ENCODE peak calls at places on chromosome 22, in six cellular contexts. One of them, this sample, is unnamed.

GRCh38 chr22:23774922-23775436 is 2.3 kb downstream of the MMP11 start:
- DNase-seq in putamen: no peak
- DNase-seq in mucosa of descending colon: peak; percentile 37
- DNase-seq in activated CD4-positive, CD25-positive, alpha-beta regulatory T cell treated with anti-CD3 and anti-CD28 coated beads, Interleukin-2, amount 50 U/mL, for 72 hours: no peak
- DNase-seq in substantia nigra: no peak
- DNase-seq in AG10803: peak; percentile 77
- DNase-seq in this sample: no peak

GRCh38 chr22:29713156-29713715 is 6.6 kb upstream of the CABP7 start:
- DNase-seq in mucosa of descending colon: no peak
- DNase-seq in substantia nigra: no peak
- DNase-seq in activated CD4-positive, CD25-positive, alpha-beta regulatory T cell treated with anti-CD3 and anti-CD28 coated beads, Interleukin-2, amount 50 U/mL, for 72 hours: no peak
- DNase-seq in putamen: no peak
- DNase-seq in AG10803: no peak
- DNase-seq in this sample: no peak

GRCh38 chr22:36640106-36640672 is 63.4 kb downstream of the CACNG2 start:
- DNase-seq in substantia nigra: no peak
- DNase-seq in activated CD4-positive, CD25-positive, alpha-beta regulatory T cell treated with anti-CD3 and anti-CD28 coated beads, Interleukin-2, amount 50 U/mL, for 72 hours: no peak
- DNase-seq in AG10803: no peak
- DNase-seq in putamen: no peak
- DNase-seq in mucosa of descending colon: no peak
- DNase-seq in this sample: peak; percentile 10

GRCh38 chr22:28674121-28674563 is 5.5 kb downstream of the TTC28 start:
- DNase-seq in putamen: no peak
- DNase-seq in substantia nigra: no peak
- DNase-seq in mucosa of descending colon: no peak
- DNase-seq in AG10803: peak; percentile 68
- DNase-seq in activated CD4-positive, CD25-positive, alpha-beta regulatory T cell treated with anti-CD3 and anti-CD28 coated beads, Interleukin-2, amount 50 U/mL, for 72 hours: no peak
- DNase-seq in this sample: no peak

GRCh38 chr22:30347255-30347892 is 9.3 kb downstream of the SF3A1 start:
- DNase-seq in AG10803: no peak
- DNase-seq in putamen: no peak
- DNase-seq in mucosa of descending colon: no peak
- DNase-seq in activated CD4-positive, CD25-positive, alpha-beta regulatory T cell treated with anti-CD3 and anti-CD28 coated beads, Interleukin-2, amount 50 U/mL, for 72 hours: no peak
- DNase-seq in substantia nigra: no peak
- DNase-seq in this sample: no peak

GRCh38 chr22:24178502-24179440 is 2.5 kb upstream of the SUSD2 start:
- DNase-seq in substantia nigra: no peak
- DNase-seq in mucosa of descending colon: no peak
- DNase-seq in AG10803: no peak
- DNase-seq in activated CD4-positive, CD25-positive, alpha-beta regulatory T cell treated with anti-CD3 and anti-CD28 coated beads, Interleukin-2, amount 50 U/mL, for 72 hours: no peak
- DNase-seq in putamen: no peak
- DNase-seq in this sample: no peak

GRCh38 chr22:17866621-17867020 is 92.4 kb upstream of the BID start:
- DNase-seq in substantia nigra: no peak
- DNase-seq in AG10803: no peak
- DNase-seq in activated CD4-positive, CD25-positive, alpha-beta regulatory T cell treated with anti-CD3 and anti-CD28 coated beads, Interleukin-2, amount 50 U/mL, for 72 hours: no peak
- DNase-seq in mucosa of descending colon: no peak
- DNase-seq in putamen: peak; percentile 58
- DNase-seq in this sample: no peak

GRCh38 chr22:50676661-50677492 is 4.3 kb downstream of the SHANK3 start:
- DNase-seq in mucosa of descending colon: peak; percentile 18
- DNase-seq in AG10803: no peak
- DNase-seq in activated CD4-positive, CD25-positive, alpha-beta regulatory T cell treated with anti-CD3 and anti-CD28 coated beads, Interleukin-2, amount 50 U/mL, for 72 hours: no peak
- DNase-seq in substantia nigra: no peak
- DNase-seq in putamen: no peak
- DNase-seq in this sample: no peak

GRCh38 chr22:46542011-46542985 is 4.9 kb upstream of the CELSR1 start:
- DNase-seq in substantia nigra: peak; percentile 26
- DNase-seq in mucosa of descending colon: peak; percentile 75
- DNase-seq in putamen: peak; percentile 31
- DNase-seq in activated CD4-positive, CD25-positive, alpha-beta regulatory T cell treated with anti-CD3 and anti-CD28 coated beads, Interleukin-2, amount 50 U/mL, for 72 hours: peak; percentile 74
- DNase-seq in AG10803: peak; percentile 56
- DNase-seq in this sample: no peak

GRCh38 chr22:35457729-35458546 is 58.0 kb downstream of the MCM5 start:
- DNase-seq in AG10803: no peak
- DNase-seq in substantia nigra: no peak
- DNase-seq in activated CD4-positive, CD25-positive, alpha-beta regulatory T cell treated with anti-CD3 and anti-CD28 coated beads, Interleukin-2, amount 50 U/mL, for 72 hours: no peak
- DNase-seq in putamen: peak; percentile 74
- DNase-seq in mucosa of descending colon: no peak
- DNase-seq in this sample: no peak

GRCh38 chr22:46561435-46561905 is 24.1 kb upstream of the CELSR1 start:
- DNase-seq in AG10803: no peak
- DNase-seq in substantia nigra: no peak
- DNase-seq in putamen: no peak
- DNase-seq in mucosa of descending colon: no peak
- DNase-seq in activated CD4-positive, CD25-positive, alpha-beta regulatory T cell treated with anti-CD3 and anti-CD28 coated beads, Interleukin-2, amount 50 U/mL, for 72 hours: no peak
- DNase-seq in this sample: no peak

GRCh38 chr22:30885001-30885366 is 83.6 kb downstream of the MORC2 start:
- DNase-seq in substantia nigra: no peak
- DNase-seq in mucosa of descending colon: no peak
- DNase-seq in AG10803: no peak
- DNase-seq in putamen: no peak
- DNase-seq in activated CD4-positive, CD25-positive, alpha-beta regulatory T cell treated with anti-CD3 and anti-CD28 coated beads, Interleukin-2, amount 50 U/mL, for 72 hours: no peak
- DNase-seq in this sample: no peak

GRCh38 chr22:20953668-20954500 is 13.2 kb upstream of the AIFM3 start:
- DNase-seq in activated CD4-positive, CD25-positive, alpha-beta regulatory T cell treated with anti-CD3 and anti-CD28 coated beads, Interleukin-2, amount 50 U/mL, for 72 hours: no peak
- DNase-seq in AG10803: peak; percentile 79
- DNase-seq in substantia nigra: no peak
- DNase-seq in putamen: no peak
- DNase-seq in mucosa of descending colon: peak; percentile 37
- DNase-seq in this sample: no peak

GRCh38 chr22:44497218-44497903 is 672 bp downstream of the RTL6 start:
- DNase-seq in activated CD4-positive, CD25-positive, alpha-beta regulatory T cell treated with anti-CD3 and anti-CD28 coated beads, Interleukin-2, amount 50 U/mL, for 72 hours: no peak
- DNase-seq in substantia nigra: no peak
- DNase-seq in AG10803: peak; percentile 22
- DNase-seq in putamen: no peak
- DNase-seq in mucosa of descending colon: peak; percentile 61
- DNase-seq in this sample: no peak

GRCh38 chr22:47328550-47329243 is 566.2 kb downstream of the TBC1D22A start:
- DNase-seq in substantia nigra: no peak
- DNase-seq in mucosa of descending colon: no peak
- DNase-seq in putamen: no peak
- DNase-seq in activated CD4-positive, CD25-positive, alpha-beta regulatory T cell treated with anti-CD3 and anti-CD28 coated beads, Interleukin-2, amount 50 U/mL, for 72 hours: no peak
- DNase-seq in AG10803: peak; percentile 92
- DNase-seq in this sample: no peak

GRCh38 chr22:17121235-17122195 is at the start of gene TMEM121B:
- DNase-seq in putamen: peak; percentile 74
- DNase-seq in activated CD4-positive, CD25-positive, alpha-beta regulatory T cell treated with anti-CD3 and anti-CD28 coated beads, Interleukin-2, amount 50 U/mL, for 72 hours: no peak
- DNase-seq in substantia nigra: no peak
- DNase-seq in AG10803: peak; percentile 27
- DNase-seq in mucosa of descending colon: peak; percentile 71
- DNase-seq in this sample: peak; percentile 81

GRCh38 chr22:35582218-35582860 is 34.8 kb downstream of the MB start:
- DNase-seq in putamen: no peak
- DNase-seq in activated CD4-positive, CD25-positive, alpha-beta regulatory T cell treated with anti-CD3 and anti-CD28 coated beads, Interleukin-2, amount 50 U/mL, for 72 hours: no peak
- DNase-seq in mucosa of descending colon: no peak
- DNase-seq in substantia nigra: no peak
- DNase-seq in AG10803: no peak
- DNase-seq in this sample: no peak

GRCh38 chr22:28951969-28952521 is 68.7 kb downstream of the ZNRF3 start:
- DNase-seq in putamen: no peak
- DNase-seq in activated CD4-positive, CD25-positive, alpha-beta regulatory T cell treated with anti-CD3 and anti-CD28 coated beads, Interleukin-2, amount 50 U/mL, for 72 hours: no peak
- DNase-seq in AG10803: peak; percentile 25
- DNase-seq in substantia nigra: no peak
- DNase-seq in mucosa of descending colon: no peak
- DNase-seq in this sample: no peak

GRCh38 chr22:24474649-24475048 is 20.5 kb upstream of the UPB1 start:
- DNase-seq in substantia nigra: no peak
- DNase-seq in mucosa of descending colon: no peak
- DNase-seq in putamen: no peak
- DNase-seq in AG10803: peak; percentile 8
- DNase-seq in activated CD4-positive, CD25-positive, alpha-beta regulatory T cell treated with anti-CD3 and anti-CD28 coated beads, Interleukin-2, amount 50 U/mL, for 72 hours: no peak
- DNase-seq in this sample: no peak

GRCh38 chr22:30444632-30445437 is 19.3 kb downstream of the MTFP1 start:
- DNase-seq in activated CD4-positive, CD25-positive, alpha-beta regulatory T cell treated with anti-CD3 and anti-CD28 coated beads, Interleukin-2, amount 50 U/mL, for 72 hours: peak; percentile 57
- DNase-seq in mucosa of descending colon: no peak
- DNase-seq in substantia nigra: no peak
- DNase-seq in putamen: no peak
- DNase-seq in AG10803: peak; percentile 44
- DNase-seq in this sample: peak; percentile 45

GRCh38 chr22:41561335-41561734 is 525 bp downstream of the CSDC2 start:
- DNase-seq in substantia nigra: no peak
- DNase-seq in mucosa of descending colon: no peak
- DNase-seq in activated CD4-positive, CD25-positive, alpha-beta regulatory T cell treated with anti-CD3 and anti-CD28 coated beads, Interleukin-2, amount 50 U/mL, for 72 hours: no peak
- DNase-seq in AG10803: no peak
- DNase-seq in putamen: no peak
- DNase-seq in this sample: no peak

This sample was measured in NCI-H446 treated with DMSO at 0.1 percent for 48 hours.